ENCODE peak calls at places on chromosomes 3 and 15, in four cellular contexts. A is kidney, S is nucleus accumbens, K is non-pigmented ciliary epithelial cell. Y is an unnamed sample.

GRCh38 chr3:64496786-64497560 is 190.8 kb downstream of the ADAMTS9 start:
- DNase-seq in A (no peak), S (no peak), K (no peak), Y (no peak)

GRCh38 chr3:42179110-42179725 is 86.8 kb downstream of the CCK start:
- DNase-seq in S (no peak), K (peak), A (no peak), Y (no peak)

GRCh38 chr3:171788546-171789351 is 21.5 kb downstream of the PLD1 start:
- DNase-seq in A (no peak), K (peak), S (no peak), Y (no peak)

GRCh38 chr15:67082007-67082536 is 16.7 kb downstream of the SMAD3 start:
- DNase-seq in K (no peak), A (no peak), S (no peak), Y (no peak)

GRCh38 chr3:21486381-21486935 is 264.6 kb downstream of the ZNF385D start:
- DNase-seq in A (no peak), S (no peak), K (no peak), Y (no peak)

GRCh38 chr3:183253961-183254815 is 1.1 kb downstream of the B3GNT5 start:
- DNase-seq in K (no peak), A (peak), S (no peak), Y (peak)

GRCh38 chr15:74830868-74831267 is 4.4 kb downstream of the CPLX3 start:
- DNase-seq in K (no peak), A (no peak), S (peak), Y (no peak)

GRCh38 chr15:51750942-51751686 is at the start of gene TMOD2:
- DNase-seq in S (peak), A (peak), K (no peak), Y (no peak)

Y was measured in posterior vena cava.